ENCODE peak calls at places on chromosomes 7 and 10, in eight cellular contexts. I, G, X, C, D, B, A and Z are unnamed samples.

GRCh38 chr10:12656518-12657142 is 307.3 kb downstream of the CAMK1D start:
- DNase-seq in I (no peak), G (peak), X (peak), C (peak), D (peak), B (peak), A (no peak), Z (peak)

GRCh38 chr7:32501522-32501921 is 6.2 kb downstream of the AVL9 start:
- DNase-seq in I (no peak), G (peak), X (peak), C (no peak), D (peak), B (no peak), A (no peak), Z (peak)

GRCh38 chr10:31304261-31304970 is 14.6 kb upstream of the ZEB1 start:
- DNase-seq in I (no peak), G (no peak), X (no peak), C (no peak), D (no peak), B (peak), A (no peak), Z (no peak)

GRCh38 chr7:125572414-125572813 is 642.8 kb upstream of the POT1 start:
- DNase-seq in I (no peak), G (no peak), X (no peak), C (no peak), D (no peak), B (no peak), A (no peak), Z (no peak)

GRCh38 chr10:103618575-103619423 is 125.3 kb downstream of the NEURL1 start:
- DNase-seq in I (no peak), G (no peak), X (no peak), C (no peak), D (peak), B (no peak), A (peak), Z (peak)

GRCh38 chr10:119267384-119267783 is 60.0 kb downstream of the GRK5 start:
- DNase-seq in I (no peak), G (no peak), X (no peak), C (no peak), D (no peak), B (no peak), A (no peak), Z (no peak)

GRCh38 chr7:158843775-158844174 is 12.6 kb upstream of the DYNC2I1 start:
- DNase-seq in I (no peak), G (no peak), X (no peak), C (no peak), D (no peak), B (no peak), A (no peak), Z (peak)

GRCh38 chr10:96342402-96342801 is 16.4 kb downstream of the OPALIN start:
- DNase-seq in I (no peak), G (no peak), X (no peak), C (no peak), D (no peak), B (no peak), A (no peak), Z (no peak)

GRCh38 chr7:151109094-151110048 is 23.1 kb downstream of the AGAP3 start:
- DNase-seq in I (no peak), G (no peak), X (no peak), C (no peak), D (peak), B (no peak), A (no peak), Z (no peak)

GRCh38 chr10:124244256-124244877 is 151.0 kb upstream of the CHST15 start:
- DNase-seq in I (no peak), G (no peak), X (no peak), C (no peak), D (no peak), B (no peak), A (no peak), Z (no peak)

GRCh38 chr10:24193330-24193729 is 15.6 kb upstream of the KIAA1217 start:
- DNase-seq in I (no peak), G (no peak), X (no peak), C (no peak), D (no peak), B (no peak), A (no peak), Z (no peak)

GRCh38 chr7:45651056-45651444 is 76.9 kb downstream of the ADCY1 start:
- DNase-seq in I (no peak), G (no peak), X (no peak), C (no peak), D (no peak), B (no peak), A (no peak), Z (no peak)

GRCh38 chr10:103712898-103713498 is 142.4 kb downstream of the SH3PXD2A start:
- DNase-seq in I (peak), G (peak), X (peak), C (peak), D (peak), B (peak), A (peak), Z (peak)

GRCh38 chr10:100008142-100008522 is 1.6 kb downstream of the DNMBP start:
- DNase-seq in I (no peak), G (peak), X (peak), C (no peak), D (peak), B (peak), A (no peak), Z (no peak)

GRCh38 chr7:138008588-138009349 is 6.9 kb upstream of the CREB3L2 start:
- DNase-seq in I (no peak), G (peak), X (peak), C (no peak), D (peak), B (peak), A (no peak), Z (peak)

GRCh38 chr7:53458636-53459035 is 423.2 kb downstream of the POM121L12 start:
- DNase-seq in I (no peak), G (no peak), X (no peak), C (no peak), D (no peak), B (no peak), A (no peak), Z (no peak)

GRCh38 chr10:129032626-129033353 is 434.3 kb upstream of the MGMT start:
- DNase-seq in I (no peak), G (no peak), X (no peak), C (no peak), D (no peak), B (no peak), A (no peak), Z (no peak)

GRCh38 chr7:39153647-39154046 is 175.9 kb downstream of the POU6F2 start:
- DNase-seq in I (no peak), G (no peak), X (no peak), C (no peak), D (no peak), B (no peak), A (no peak), Z (no peak)

GRCh38 chr7:16698200-16698910 is 52.4 kb downstream of the BZW2 start:
- DNase-seq in I (no peak), G (no peak), X (no peak), C (no peak), D (peak), B (no peak), A (no peak), Z (no peak)

GRCh38 chr7:45888185-45888992 is at the start of gene IGFBP1:
- DNase-seq in I (no peak), G (peak), X (peak), C (no peak), D (no peak), B (no peak), A (no peak), Z (peak)

GRCh38 chr10:57336339-57336738 is 931.4 kb downstream of the IPMK start:
- DNase-seq in I (no peak), G (no peak), X (no peak), C (no peak), D (no peak), B (no peak), A (no peak), Z (no peak)

GRCh38 chr10:110151467-110151866 is 55.9 kb upstream of the MXI1 start:
- DNase-seq in I (no peak), G (no peak), X (peak), C (no peak), D (no peak), B (peak), A (peak), Z (peak)

GRCh38 chr7:18489624-18490023 is 5.9 kb upstream of the HDAC9 start:
- DNase-seq in I (no peak), G (no peak), X (no peak), C (no peak), D (no peak), B (no peak), A (no peak), Z (no peak)